ENCODE peak calls at places on chromosome 17, in six cellular contexts. Z is fibroblast of pulmonary artery, P is cardiac fibroblast, G is sigmoid colon, F is A549, R is kidney epithelial cell. Y is an unnamed sample.

GRCh38 chr17:55735784-55736405 is 13.2 kb upstream of the TMEM100 start:
- DNase-seq in Z (peak; percentile 75), P (peak; percentile 76), G (peak; percentile 69), F (peak; percentile 30), R (no peak), Y (peak; percentile 67)

GRCh38 chr17:83084621-83085056 is 5.2 kb downstream of the METRNL start:
- DNase-seq in Z (no peak), P (no peak), G (no peak), F (no peak), R (no peak), Y (no peak)

GRCh38 chr17:80308672-80309517 is 48.2 kb downstream of the RNF213 start:
- DNase-seq in Z (no peak), P (no peak), G (peak; percentile 28), F (no peak), R (no peak), Y (no peak)

GRCh38 chr17:66462010-66462409 is 159.6 kb downstream of the PRKCA start:
- DNase-seq in Z (no peak), P (no peak), G (no peak), F (no peak), R (no peak), Y (no peak)

GRCh38 chr17:67377727-67378443 is 804 bp downstream of the PITPNC1 start:
- DNase-seq in Z (peak; percentile 56), P (peak; percentile 43), G (peak; percentile 77), F (peak; percentile 58), R (no peak), Y (peak; percentile 50)

GRCh38 chr17:63523256-63523869 is at the start of gene KCNH6:
- DNase-seq in Z (no peak), P (no peak), G (no peak), F (no peak), R (no peak), Y (no peak)

GRCh38 chr17:69506489-69506888 is 92.0 kb downstream of the MAP2K6 start:
- DNase-seq in Z (no peak), P (peak; percentile 11), G (no peak), F (peak; percentile 37), R (no peak), Y (no peak)

GRCh38 chr17:73356561-73357170 is 44.9 kb upstream of the CDC42EP4 start:
- DNase-seq in Z (no peak), P (no peak), G (no peak), F (no peak), R (no peak), Y (no peak)

GRCh38 chr17:9959377-9959981 is 54.4 kb upstream of the RCVRN start:
- DNase-seq in Z (peak; percentile 42), P (peak; percentile 20), G (no peak), F (peak; percentile 91), R (no peak), Y (peak; percentile 45)

GRCh38 chr17:8117367-8117979 is 841 bp downstream of the ALOXE3 start:
- DNase-seq in Z (no peak), P (no peak), G (no peak), F (no peak), R (no peak), Y (no peak)

GRCh38 chr17:66654764-66655163 is 180.2 kb upstream of the CACNG5 start:
- DNase-seq in Z (no peak), P (no peak), G (no peak), F (no peak), R (no peak), Y (no peak)

GRCh38 chr17:1168537-1169234 is 11.1 kb downstream of the ABR start:
- DNase-seq in Z (no peak), P (no peak), G (no peak), F (no peak), R (no peak), Y (no peak)

GRCh38 chr17:50831430-50832064 is 3.8 kb upstream of the WFIKKN2 start:
- DNase-seq in Z (peak; percentile 40), P (no peak), G (peak; percentile 55), F (no peak), R (no peak), Y (no peak)

GRCh38 chr17:17107281-17107680 is 65.0 kb downstream of the MPRIP start:
- DNase-seq in Z (no peak), P (no peak), G (no peak), F (no peak), R (no peak), Y (no peak)

GRCh38 chr17:81480140-81480917 is 32.3 kb downstream of the ACTG1 start:
- DNase-seq in Z (peak; percentile 76), P (peak; percentile 73), G (no peak), F (no peak), R (no peak), Y (peak; percentile 70)

GRCh38 chr17:45225964-45226530 is 4.4 kb downstream of the FMNL1 start:
- DNase-seq in Z (no peak), P (peak; percentile 22), G (peak; percentile 86), F (no peak), R (no peak), Y (no peak)

GRCh38 chr17:8954339-8954738 is 11.2 kb downstream of the PIK3R5 start:
- DNase-seq in Z (no peak), P (no peak), G (peak; percentile 78), F (no peak), R (no peak), Y (no peak)

GRCh38 chr17:82808921-82809905 is 30.6 kb downstream of the ZNF750 start:
- DNase-seq in Z (no peak), P (no peak), G (no peak), F (no peak), R (no peak), Y (no peak)

GRCh38 chr17:81999587-81999974 is 22.2 kb downstream of the ASPSCR1 start:
- DNase-seq in Z (no peak), P (no peak), G (no peak), F (no peak), R (no peak), Y (no peak)

GRCh38 chr17:79721993-79722671 is 8.6 kb upstream of the ENPP7 start:
- DNase-seq in Z (no peak), P (peak; percentile 9), G (no peak), F (peak; percentile 87), R (no peak), Y (no peak)

GRCh38 chr17:1147664-1148063 is 32.1 kb downstream of the ABR start:
- DNase-seq in Z (peak; percentile 53), P (peak; percentile 65), G (no peak), F (peak; percentile 87), R (no peak), Y (peak; percentile 20)

GRCh38 chr17:40695874-40696472 is 7.6 kb downstream of the KRT24 start:
- DNase-seq in Z (no peak), P (no peak), G (no peak), F (no peak), R (peak; percentile 28), Y (no peak)

GRCh38 chr17:38879878-38880727 is 10.2 kb downstream of the LASP1 start:
- DNase-seq in Z (peak; percentile 82), P (peak; percentile 90), G (peak; percentile 79), F (peak; percentile 95), R (no peak), Y (peak; percentile 85)

GRCh38 chr17:48001187-48001586 is 30.3 kb downstream of the CDK5RAP3 start:
- DNase-seq in Z (no peak), P (no peak), G (no peak), F (no peak), R (no peak), Y (peak; percentile 34)

GRCh38 chr17:72011561-72011960 is 109.3 kb upstream of the SOX9 start:
- DNase-seq in Z (no peak), P (no peak), G (no peak), F (no peak), R (no peak), Y (no peak)

GRCh38 chr17:57603978-57604377 is 141.1 kb downstream of the CCDC182 start:
- DNase-seq in Z (no peak), P (no peak), G (no peak), F (no peak), R (no peak), Y (no peak)
- H3K4me3 ChIP-seq in Z (no peak overlapping the region), P (no peak overlapping the region), G (no peak overlapping the region), F (no peak overlapping the region), R (no peak overlapping the region), Y (no peak overlapping the region)

GRCh38 chr17:43170766-43171681 is at the start of gene NBR1:
- DNase-seq in Z (peak; percentile 99), P (peak; percentile 98), G (peak; percentile 98), F (peak; percentile 100), R (peak; percentile 88), Y (peak; percentile 98)

GRCh38 chr17:43175213-43176118 is 4.5 kb downstream of the NBR1 start:
- DNase-seq in Z (peak; percentile 68), P (peak; percentile 76), G (no peak), F (no peak), R (no peak), Y (peak; percentile 93)

GRCh38 chr17:43170140-43170765 is 761 bp upstream of the NBR1 start:
- DNase-seq in Z (peak; percentile 96), P (peak; percentile 98), G (peak; percentile 97), F (peak; percentile 99), R (peak; percentile 95), Y (peak; percentile 93)

GRCh38 chr17:43169561-43170139 is 1.4 kb upstream of the NBR1 start:
- DNase-seq in Z (peak; percentile 36), P (no peak), G (peak; percentile 72), F (peak; percentile 52), R (no peak), Y (peak; percentile 44)

DNA sequence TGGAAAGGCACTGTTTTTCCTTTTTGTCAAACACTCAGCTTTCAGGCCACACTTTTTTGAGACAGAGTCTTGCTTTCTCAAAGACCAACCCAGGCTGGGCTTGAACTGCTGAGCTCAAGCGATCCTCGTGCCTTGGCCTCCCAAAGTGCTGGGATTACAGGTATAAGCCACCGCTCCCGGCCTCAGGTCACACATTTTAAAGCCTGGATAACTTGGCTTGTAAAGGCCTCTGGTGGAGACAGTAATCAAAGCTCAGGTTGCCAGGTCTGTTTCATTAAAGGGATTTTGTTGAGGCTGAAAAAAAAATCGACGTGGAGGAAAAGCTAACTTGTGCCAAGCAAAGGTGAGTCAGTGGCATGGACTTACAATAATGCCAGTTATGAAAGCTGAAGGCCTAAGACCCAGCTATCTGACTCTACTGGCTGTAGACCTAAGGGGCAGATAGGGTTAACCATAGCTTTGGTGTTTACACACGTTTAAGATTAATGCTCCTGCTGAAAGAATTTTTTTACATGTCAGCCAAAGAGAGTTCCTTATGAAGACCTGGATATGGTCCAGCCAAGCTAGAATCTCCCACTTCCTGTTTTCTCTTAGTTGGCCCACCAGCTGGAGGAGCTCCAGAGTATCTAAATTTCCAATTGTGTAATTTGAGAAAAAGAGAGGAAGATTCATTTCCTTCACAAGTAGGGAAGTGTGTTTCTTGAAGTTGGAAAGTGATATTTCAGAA is 910 bp downstream of the NBR1 start:
- DNase-seq in Z (peak; percentile 95), P (peak; percentile 95), G (peak; percentile 80), F (peak; percentile 61), R (peak; percentile 80), Y (peak; percentile 98)
- TF ChIP-seq CTCF in Z (peak; percentile 37), P (peak; percentile 25), G (no peak), F (peak; percentile 45), R (peak; percentile 52), Y (peak; percentile 35)

GRCh38 chr17:4584835-4585187 is 482 bp downstream of the SMTNL2 start:
- DNase-seq in Z (no peak), P (no peak), G (no peak), F (no peak), R (no peak), Y (no peak)
- H3K4me3 ChIP-seq in Z (no peak overlapping the region), P (peak overlapping the region; percentile 35), G (peak overlapping the region; percentile 50), F (peak overlapping the region; percentile 49), R (peak overlapping the region; percentile 43), Y (no peak overlapping the region)

DNA sequence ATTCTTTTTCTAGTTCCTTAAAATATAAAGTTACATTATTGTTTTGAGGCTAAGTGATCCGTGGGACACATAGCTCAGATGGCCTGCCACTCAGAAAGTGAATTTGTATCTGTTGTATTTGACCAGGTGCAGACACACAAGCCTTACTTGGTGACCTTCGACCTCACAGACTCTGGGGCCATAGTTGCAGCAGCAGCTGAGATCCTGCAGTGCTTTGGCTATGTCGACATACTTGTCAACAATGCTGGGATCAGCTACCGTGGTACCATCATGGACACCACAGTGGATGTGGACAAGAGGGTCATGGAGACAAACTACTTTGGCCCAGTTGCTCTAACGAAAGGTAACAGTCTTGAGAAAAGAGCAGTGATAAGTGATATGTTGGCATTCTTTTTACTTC is 30.5 kb downstream of the TMEM11 start:
- DNase-seq in Z (no peak), P (no peak), G (no peak), F (no peak), R (no peak), Y (no peak)
- TF ChIP-seq CTCF in Z (no peak), P (no peak), G (no peak), F (no peak), R (no peak), Y (no peak)

Y was measured in AG10803.